ENCODE peak calls at places on chromosomes 1 and 21, in five cellular contexts. I is RWPE2, P is IMR-90, V is SK-N-SH, W is tibial nerve. S is an unnamed sample.

GRCh38 chr21:42769820-42770716 is 109.3 kb downstream of the WDR4 start:
- DNase-seq in W (no peak), I (no peak), V (no peak), P (no peak), S (no peak)

GRCh38 chr1:192448026-192448578 is 127.5 kb upstream of the RGS1 start:
- DNase-seq in V (no peak), W (no peak), I (no peak), P (peak), S (no peak)

GRCh38 chr1:16076003-16076870 is 2.8 kb upstream of the FAM131C start:
- DNase-seq in V (no peak), W (no peak), P (peak), I (no peak), S (no peak)

GRCh38 chr1:221272940-221273339 is 393.7 kb downstream of the HLX start:
- DNase-seq in V (no peak), I (no peak), P (no peak), W (no peak), S (no peak)

GRCh38 chr1:209222826-209223225 is 360.7 kb upstream of the CAMK1G start:
- DNase-seq in P (no peak), V (peak), I (no peak), W (no peak), S (no peak)

GRCh38 chr1:112706505-112707216 is at the start of gene RHOC:
- DNase-seq in V (peak), P (peak), W (peak), I (no peak), S (peak)

GRCh38 chr1:213119794-213120193 is 68.8 kb downstream of the RPS6KC1 start:
- DNase-seq in I (no peak), W (no peak), V (no peak), P (no peak), S (no peak)

GRCh38 chr21:38807481-38807880 is 1.8 kb downstream of the ETS2 start:
- DNase-seq in I (no peak), V (peak), W (no peak), P (no peak), S (no peak)

GRCh38 chr1:111234258-111234657 is 6.7 kb downstream of the CHI3L2 start:
- DNase-seq in P (peak), I (no peak), W (no peak), V (no peak), S (no peak)

GRCh38 chr1:65063025-65063424 is 85.0 kb upstream of the AK4 start:
- DNase-seq in I (no peak), V (no peak), W (no peak), P (no peak), S (peak)

GRCh38 chr1:7583291-7584096 is 187.6 kb upstream of the VAMP3 start:
- DNase-seq in P (no peak), I (peak), W (no peak), V (no peak), S (no peak)

GRCh38 chr1:67468066-67468718 is 38.0 kb upstream of the SERBP1 start:
- DNase-seq in W (no peak), I (no peak), V (no peak), P (no peak), S (no peak)

GRCh38 chr1:37286881-37287280 is 187.5 kb upstream of the ZC3H12A start:
- DNase-seq in I (no peak), P (no peak), V (no peak), W (no peak), S (no peak)

GRCh38 chr1:172833956-172834355 is 175.1 kb downstream of the FASLG start:
- DNase-seq in V (no peak), P (no peak), I (no peak), W (no peak), S (no peak)

GRCh38 chr1:65921461-65921860 is 128.8 kb downstream of the PDE4B start:
- DNase-seq in W (no peak), I (no peak), V (no peak), P (no peak), S (no peak)

GRCh38 chr1:71088645-71089287 is 7.9 kb upstream of the ZRANB2 start:
- DNase-seq in V (no peak), I (no peak), W (no peak), P (no peak), S (no peak)

GRCh38 chr1:9494936-9495758 is 44.1 kb upstream of the SLC25A33 start:
- DNase-seq in V (peak), W (peak), I (no peak), P (peak), S (peak)

GRCh38 chr1:186330758-186331157 is 44.3 kb downstream of the TPR start:
- DNase-seq in I (no peak), P (no peak), W (no peak), V (no peak), S (no peak)
- TF ChIP-seq CTCF in I (peak), P (peak), W (peak), V (peak), S (peak)

DNA sequence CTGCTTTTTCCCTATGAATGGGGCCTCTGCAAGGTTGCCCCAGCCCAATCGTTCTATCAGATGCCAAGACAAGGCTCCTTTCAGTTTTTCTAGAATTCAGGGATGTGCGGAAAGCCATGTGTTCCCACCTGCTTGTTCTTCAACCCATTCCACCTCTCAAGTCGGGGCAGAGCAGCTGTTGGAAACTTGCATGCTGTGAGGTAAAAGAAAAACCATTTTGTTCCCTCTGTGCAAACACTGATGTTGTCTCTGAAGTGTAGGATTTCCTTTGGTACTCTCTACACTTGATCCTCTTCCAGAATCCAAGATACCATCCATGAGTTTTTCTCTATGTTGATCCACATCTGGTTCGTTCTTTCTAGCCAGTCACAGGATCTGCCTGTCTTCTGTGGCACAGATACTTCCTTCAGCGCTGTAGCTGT is 7.3 kb downstream of the IER5 start:
- DNase-seq in V (no peak), P (no peak), I (no peak), W (no peak), S (no peak)
- H3K4me3 ChIP-seq in V (no peak), P (no peak), I (no peak), W (no peak), S (no peak)

DNA sequence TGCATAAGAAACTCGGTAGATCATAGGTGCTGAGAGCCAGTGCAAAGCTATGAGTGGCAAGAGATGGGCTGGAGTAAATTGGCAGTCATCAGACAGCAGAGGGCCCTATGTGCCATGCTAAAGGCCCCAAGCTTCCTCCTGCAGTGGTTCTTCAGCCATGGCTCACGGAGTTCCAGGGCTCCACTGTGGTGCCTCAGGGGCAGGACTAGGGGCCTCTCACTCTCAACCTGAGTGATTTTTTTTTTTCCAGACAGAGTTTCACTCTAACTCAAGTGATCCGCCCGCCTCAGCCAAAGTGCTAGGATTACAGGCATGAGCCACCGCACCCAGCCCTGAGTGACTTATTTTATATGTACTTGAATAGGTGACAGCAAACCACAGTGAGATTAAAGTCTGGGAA is 10.4 kb upstream of the GJA8 start:
- DNase-seq in I (no peak), W (no peak), P (no peak), V (no peak), S (peak)
- TF ChIP-seq CTCF in I (no peak), W (no peak), P (no peak), V (no peak), S (no peak)

DNA sequence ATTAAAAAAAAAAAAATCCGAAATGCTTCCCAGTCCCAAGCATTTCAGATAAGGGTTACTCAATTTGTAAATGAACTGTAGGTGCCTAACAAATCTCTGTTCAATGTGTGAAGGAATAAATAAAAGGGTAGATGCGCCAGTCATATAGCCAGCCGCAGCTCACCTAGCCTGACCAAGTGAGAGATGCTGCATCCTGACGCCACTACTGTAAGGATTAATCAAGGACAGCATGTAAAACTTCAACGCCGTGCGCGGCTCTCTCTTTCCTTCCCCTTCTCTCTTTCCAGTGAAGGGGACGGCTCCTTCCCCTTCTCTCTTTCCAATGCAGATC is 441 bp downstream of the PPT1 start:
- DNase-seq in W (no peak), I (no peak), P (no peak), V (no peak), S (peak)
- H3K4me3 ChIP-seq in W (peak), I (peak), P (peak), V (peak), S (peak)

GRCh38 chr1:88029899-88030298 is 654.2 kb upstream of the PKN2 start:
- DNase-seq in I (no peak), W (no peak), P (no peak), V (no peak), S (no peak)
- TF ChIP-seq CTCF in I (no peak), W (no peak), P (no peak), V (no peak), S (no peak)

GRCh38 chr1:231163831-231164427 is 2.1 kb downstream of the TRIM67 start:
- DNase-seq in P (no peak), V (no peak), W (no peak), I (no peak), S (no peak)

GRCh38 chr1:231161711-231162299 is at the start of gene TRIM67:
- DNase-seq in P (no peak), V (peak), W (no peak), I (no peak), S (no peak)

GRCh38 chr1:231160851-231161710 is 777 bp upstream of the TRIM67 start:
- DNase-seq in W (no peak), V (peak), I (no peak), P (no peak), S (no peak)

GRCh38 chr1:231162970-231163830 is 1.3 kb downstream of the TRIM67 start:
- DNase-seq in V (peak), I (no peak), W (no peak), P (no peak), S (no peak)

DNA sequence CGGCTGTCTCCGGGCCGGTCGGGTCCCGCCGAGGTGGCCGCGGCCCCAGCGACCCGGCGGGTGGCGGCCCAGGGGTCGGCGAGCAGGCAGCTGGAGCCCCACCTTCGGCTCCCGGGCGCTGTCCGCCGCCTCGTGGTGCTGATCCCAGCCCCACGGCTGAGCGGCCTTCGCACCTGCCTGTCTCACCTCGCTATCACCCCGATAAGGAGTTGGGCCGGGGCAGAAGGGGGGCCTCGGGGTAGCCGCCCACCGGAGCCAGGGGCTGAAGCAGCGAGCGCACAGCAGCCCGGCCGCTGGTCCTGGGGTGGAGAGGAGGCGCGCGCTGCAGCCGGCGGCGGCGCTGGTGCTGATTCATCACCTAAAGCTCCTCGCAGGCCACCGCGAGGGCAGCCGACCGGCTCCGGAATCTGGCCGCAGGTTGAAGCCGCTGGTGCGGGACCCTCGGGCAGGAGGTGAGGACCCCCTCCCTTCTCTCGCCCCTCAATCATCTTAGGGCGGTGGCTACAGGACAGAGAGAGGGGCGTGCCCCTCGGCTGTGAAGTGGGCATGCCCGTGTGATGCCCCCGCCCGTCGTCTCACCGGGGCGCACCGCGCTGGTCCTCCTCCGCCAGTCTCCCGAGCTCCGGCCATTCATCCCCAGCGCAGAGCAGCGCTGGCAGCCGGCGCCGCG is 577 bp downstream of the TRIM67 start:
- DNase-seq in I (no peak), V (peak), P (peak), W (no peak), S (no peak)
- H3K4me3 ChIP-seq in I (no peak), V (peak), P (no peak), W (peak), S (no peak)

S was measured in GM12865.